ENCODE peak calls at places on chromosome 5, in four cellular contexts. S, U, J and Q are unnamed samples.

GRCh38 chr5:51859624-51860023 is 476.4 kb downstream of the ISL1 start:
- DNase-seq in S (no peak), U (no peak), J (no peak), Q (no peak)

GRCh38 chr5:181138258-181138657 is 7.3 kb upstream of the OR2V1 start:
- DNase-seq in S (peak), U (no peak), J (no peak), Q (no peak)

GRCh38 chr5:13972029-13972428 is 27.5 kb upstream of the DNAH5 start:
- DNase-seq in S (no peak), U (no peak), J (no peak), Q (no peak)

GRCh38 chr5:88675758-88676636 is 207.0 kb downstream of the MEF2C start:
- DNase-seq in S (peak), U (no peak), J (peak), Q (peak)

GRCh38 chr5:74829413-74829812 is 36.8 kb downstream of the FAM169A start:
- DNase-seq in S (no peak), U (no peak), J (no peak), Q (no peak)

GRCh38 chr5:163379298-163380155 is 57.9 kb upstream of the CCNG1 start:
- DNase-seq in S (peak), U (peak), J (no peak), Q (peak)

GRCh38 chr5:132752581-132753125 is 5.4 kb downstream of the CCNI2 start:
- DNase-seq in S (no peak), U (no peak), J (no peak), Q (no peak)

GRCh38 chr5:132099073-132099748 is 25.6 kb downstream of the CSF2 start:
- DNase-seq in S (no peak), U (no peak), J (no peak), Q (no peak)

GRCh38 chr5:62083247-62083646 is 222.8 kb upstream of the KIF2A start:
- DNase-seq in S (no peak), U (no peak), J (no peak), Q (no peak)

GRCh38 chr5:82873452-82873851 is 203.7 kb downstream of the TMEM167A start:
- DNase-seq in S (no peak), U (no peak), J (no peak), Q (no peak)

GRCh38 chr5:18533137-18533536 is 898.9 kb downstream of the TAF11L14 start:
- DNase-seq in S (no peak), U (no peak), J (no peak), Q (no peak)

GRCh38 chr5:15285901-15286583 is 213.9 kb upstream of the FBXL7 start:
- DNase-seq in S (no peak), U (no peak), J (no peak), Q (no peak)

GRCh38 chr5:150438873-150439546 is 10.5 kb downstream of the RPS14 start:
- DNase-seq in S (peak), U (peak), J (peak), Q (no peak)

GRCh38 chr5:150436141-150436680 is 13.3 kb downstream of the RPS14 start:
- DNase-seq in S (peak), U (peak), J (peak), Q (peak)

GRCh38 chr5:150431574-150431973 is 18.0 kb downstream of the RPS14 start:
- DNase-seq in S (no peak), U (no peak), J (no peak), Q (no peak)

GRCh38 chr5:150431048-150431447 is 18.3 kb upstream of the CD74 start:
- DNase-seq in S (no peak), U (no peak), J (no peak), Q (no peak)

DNA sequence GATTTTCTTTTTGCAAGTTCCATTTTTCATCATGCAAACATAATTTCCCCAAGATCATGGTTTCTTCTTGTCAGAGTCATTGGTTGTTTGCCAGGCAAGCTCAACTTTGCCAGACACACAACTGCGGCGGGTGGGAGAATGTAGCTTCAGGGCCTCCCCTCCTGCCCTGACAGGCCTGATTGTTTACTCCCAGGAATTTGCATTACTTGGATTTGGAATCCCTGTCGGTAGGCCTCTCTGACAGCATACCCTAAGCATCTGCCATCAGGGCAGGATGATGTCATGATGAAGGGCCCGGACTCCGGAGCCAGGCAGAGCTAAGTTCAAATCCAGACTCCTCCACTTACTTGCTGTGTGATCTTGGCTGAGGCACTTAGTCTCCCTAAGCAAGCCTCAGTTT is 15.0 kb downstream of the RPS14 start:
- DNase-seq in S (no peak), U (peak), J (no peak), Q (no peak)
- TF ChIP-seq FOSL1 in S (no peak), U (no peak), J (no peak), Q (no peak)

DNA sequence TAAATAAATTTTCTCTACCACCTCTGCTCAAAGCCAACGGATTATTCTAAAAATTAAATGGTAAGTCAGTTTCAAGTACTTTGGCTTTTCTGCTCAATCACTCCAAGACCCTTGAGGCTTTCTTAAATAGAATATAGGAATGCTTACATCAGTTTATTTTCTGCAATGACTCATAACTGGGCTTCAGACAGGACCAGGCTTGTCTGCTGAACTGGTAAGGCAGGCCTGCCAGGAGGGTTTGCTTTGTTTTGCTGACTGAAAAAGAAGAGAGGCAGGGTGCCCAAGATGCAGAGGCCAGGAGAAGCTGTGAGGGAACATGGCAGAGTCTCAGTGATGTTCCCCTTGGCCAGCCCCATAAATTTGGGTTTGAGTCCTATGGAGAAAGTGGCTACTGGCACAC is 60.3 kb upstream of the EPB41L4A start:
- DNase-seq in S (no peak), U (no peak), J (no peak), Q (no peak)
- TF ChIP-seq FOSL1 in S (no peak), U (no peak), J (no peak), Q (peak)

GRCh38 chr5:166493042-166493441 is 1798.4 kb upstream of the WWC1 start:
- DNase-seq in S (no peak), U (no peak), J (no peak), Q (no peak)
- TF ChIP-seq FOSL1 in S (no peak), U (no peak), J (no peak), Q (no peak)

GRCh38 chr5:72600401-72600981 is 93.3 kb upstream of the ZNF366 start:
- DNase-seq in S (no peak), U (no peak), J (no peak), Q (peak)
- TF ChIP-seq FOSL1 in S (no peak), U (no peak), J (no peak), Q (peak)